ENCODE peak calls at places on chromosomes 5 and 9, in six cellular contexts. G is neuronal stem cell, D is endothelial cell, F is GM04503, V is NCI-H1092 treated with DMSO at 0.1 percent for 48 hours, Q is sigmoid colon. X is an unnamed sample.

GRCh38 chr9:68955281-68955680 is 58.6 kb downstream of the PRKACG start:
- DNase-seq in G (no peak), D (no peak), F (no peak), V (no peak), Q (no peak), X (no peak)

GRCh38 chr9:2597483-2597882 is 24.1 kb upstream of the VLDLR start:
- DNase-seq in G (no peak), D (no peak), F (no peak), V (peak), Q (no peak), X (no peak)

GRCh38 chr9:137218754-137219271 is 3.2 kb downstream of the RNF208 start:
- DNase-seq in G (no peak), D (no peak), F (no peak), V (no peak), Q (no peak), X (no peak)

GRCh38 chr5:16803831-16804230 is 132.3 kb downstream of the MYO10 start:
- DNase-seq in G (no peak), D (no peak), F (no peak), V (no peak), Q (no peak), X (no peak)

GRCh38 chr9:111597852-111598729 is 1.4 kb downstream of the PTGR1 start:
- DNase-seq in G (peak), D (peak), F (no peak), V (peak), Q (peak), X (peak)

GRCh38 chr9:90007516-90008430 is 403.0 kb downstream of the GADD45G start:
- DNase-seq in G (no peak), D (no peak), F (peak), V (no peak), Q (no peak), X (no peak)

GRCh38 chr9:135555203-135555602 is 6.4 kb upstream of the PAEP start:
- DNase-seq in G (no peak), D (no peak), F (no peak), V (no peak), Q (no peak), X (no peak)

GRCh38 chr5:16418471-16418922 is 47.1 kb downstream of the ZNF622 start:
- DNase-seq in G (no peak), D (no peak), F (no peak), V (no peak), Q (no peak), X (peak)

GRCh38 chr5:172769598-172770373 is 1.2 kb downstream of the DUSP1 start:
- DNase-seq in G (no peak), D (no peak), F (no peak), V (peak), Q (peak), X (no peak)

GRCh38 chr5:107805819-107806218 is 135.1 kb upstream of the EFNA5 start:
- DNase-seq in G (peak), D (no peak), F (no peak), V (no peak), Q (no peak), X (no peak)

GRCh38 chr9:127170652-127171051 is 48.2 kb upstream of the ANGPTL2 start:
- DNase-seq in G (no peak), D (no peak), F (no peak), V (no peak), Q (peak), X (no peak)

GRCh38 chr9:115106001-115106400 is 12.0 kb downstream of the TNC start:
- DNase-seq in G (no peak), D (no peak), F (no peak), V (no peak), Q (no peak), X (no peak)

GRCh38 chr5:139638736-139639618 is 9.2 kb upstream of the CXXC5 start:
- DNase-seq in G (no peak), D (no peak), F (no peak), V (peak), Q (peak), X (no peak)

GRCh38 chr5:28576022-28576421 is 1537.6 kb upstream of the CDH9 start:
- DNase-seq in G (no peak), D (no peak), F (no peak), V (no peak), Q (no peak), X (peak)

GRCh38 chr9:124886461-124886860 is 24.5 kb downstream of the ARPC5L start:
- DNase-seq in G (no peak), D (no peak), F (no peak), V (no peak), Q (no peak), X (no peak)

GRCh38 chr9:34059231-34059720 is 10.6 kb upstream of the UBAP2 start:
- DNase-seq in G (no peak), D (no peak), F (no peak), V (no peak), Q (peak), X (no peak)

GRCh38 chr5:111735829-111736228 is 21.2 kb downstream of the NREP start:
- DNase-seq in G (no peak), D (no peak), F (peak), V (no peak), Q (peak), X (no peak)

GRCh38 chr9:113578877-113579269 is 115.3 kb downstream of the RGS3 start:
- DNase-seq in G (no peak), D (no peak), F (peak), V (no peak), Q (no peak), X (no peak)